ENCODE peak calls at places on chromosomes 6 and 20, in seven cellular contexts. One of them, this sample, is unnamed.
A peak's percentile ranks its signal among the peaks of the same experiment; 100 is the strongest.

GRCh38 chr6:2877057-2877882 is 25.8 kb downstream of the SERPINB9 start:
- DNase-seq in GM12878: no peak
- DNase-seq in fibroblast of lung: peak; percentile 67
- DNase-seq in psoas muscle: no peak
- DNase-seq in prostate gland: no peak
- DNase-seq in mesenchymal stem cell: peak; percentile 76
- DNase-seq in neuronal stem cell: no peak
- DNase-seq in this sample: no peak

GRCh38 chr6:64054870-64055269 is 419.3 kb downstream of the PHF3 start:
- DNase-seq in GM12878: no peak
- DNase-seq in mesenchymal stem cell: peak; percentile 32
- DNase-seq in neuronal stem cell: no peak
- DNase-seq in psoas muscle: no peak
- DNase-seq in prostate gland: no peak
- DNase-seq in fibroblast of lung: no peak
- DNase-seq in this sample: no peak

GRCh38 chr6:113821445-113821844 is 35.7 kb upstream of the MARCKS start:
- DNase-seq in prostate gland: no peak
- DNase-seq in neuronal stem cell: no peak
- DNase-seq in GM12878: no peak
- DNase-seq in mesenchymal stem cell: no peak
- DNase-seq in fibroblast of lung: no peak
- DNase-seq in psoas muscle: no peak
- DNase-seq in this sample: no peak

GRCh38 chr6:6543181-6543879 is 45.2 kb upstream of the LY86 start:
- DNase-seq in prostate gland: no peak
- DNase-seq in fibroblast of lung: no peak
- DNase-seq in mesenchymal stem cell: no peak
- DNase-seq in neuronal stem cell: no peak
- DNase-seq in GM12878: peak; percentile 79
- DNase-seq in psoas muscle: no peak
- DNase-seq in this sample: peak; percentile 40

GRCh38 chr6:135196739-135197510 is 15.8 kb downstream of the MYB start:
- DNase-seq in GM12878: no peak
- DNase-seq in neuronal stem cell: no peak
- DNase-seq in prostate gland: no peak
- DNase-seq in mesenchymal stem cell: no peak
- DNase-seq in fibroblast of lung: no peak
- DNase-seq in psoas muscle: no peak
- DNase-seq in this sample: no peak

GRCh38 chr6:79399499-79399898 is 137.7 kb downstream of the LCA5 start:
- DNase-seq in fibroblast of lung: no peak
- DNase-seq in neuronal stem cell: no peak
- DNase-seq in psoas muscle: no peak
- DNase-seq in mesenchymal stem cell: no peak
- DNase-seq in prostate gland: no peak
- DNase-seq in GM12878: no peak
- DNase-seq in this sample: no peak

GRCh38 chr20:53869466-53870258 is 200.7 kb downstream of the BCAS1 start:
- DNase-seq in fibroblast of lung: peak; percentile 82
- DNase-seq in psoas muscle: peak; percentile 31
- DNase-seq in prostate gland: peak; percentile 87
- DNase-seq in neuronal stem cell: peak; percentile 50
- DNase-seq in GM12878: peak; percentile 91
- DNase-seq in mesenchymal stem cell: peak; percentile 78
- DNase-seq in this sample: peak; percentile 5

GRCh38 chr20:47751449-47751848 is 33.8 kb downstream of the SULF2 start:
- DNase-seq in psoas muscle: no peak
- DNase-seq in prostate gland: no peak
- DNase-seq in neuronal stem cell: no peak
- DNase-seq in fibroblast of lung: no peak
- DNase-seq in GM12878: no peak
- DNase-seq in mesenchymal stem cell: no peak
- DNase-seq in this sample: no peak

GRCh38 chr6:109001554-109001953 is 93.1 kb downstream of the SESN1 start:
- DNase-seq in prostate gland: no peak
- DNase-seq in neuronal stem cell: no peak
- DNase-seq in psoas muscle: no peak
- DNase-seq in mesenchymal stem cell: no peak
- DNase-seq in fibroblast of lung: no peak
- DNase-seq in GM12878: no peak
- DNase-seq in this sample: no peak

GRCh38 chr6:57313711-57314471 is 3.5 kb upstream of the PRIM2 start:
- DNase-seq in mesenchymal stem cell: peak; percentile 94
- DNase-seq in GM12878: no peak
- DNase-seq in prostate gland: peak; percentile 50
- DNase-seq in psoas muscle: no peak
- DNase-seq in fibroblast of lung: peak; percentile 95
- DNase-seq in neuronal stem cell: no peak
- DNase-seq in this sample: no peak

GRCh38 chr20:36491901-36492617 is 49.3 kb upstream of the MYL9 start:
- DNase-seq in psoas muscle: no peak
- DNase-seq in fibroblast of lung: no peak
- DNase-seq in prostate gland: peak; percentile 37
- DNase-seq in mesenchymal stem cell: no peak
- DNase-seq in GM12878: no peak
- DNase-seq in neuronal stem cell: no peak
- DNase-seq in this sample: no peak

GRCh38 chr20:39009348-39009747 is 47.2 kb downstream of the DHX35 start:
- DNase-seq in prostate gland: no peak
- DNase-seq in psoas muscle: no peak
- DNase-seq in neuronal stem cell: no peak
- DNase-seq in GM12878: no peak
- DNase-seq in fibroblast of lung: no peak
- DNase-seq in mesenchymal stem cell: no peak
- DNase-seq in this sample: no peak
- H3K27ac ChIP-seq in prostate gland: no peak overlapping the region
- H3K27ac ChIP-seq in psoas muscle: no peak overlapping the region
- H3K27ac ChIP-seq in neuronal stem cell: no peak overlapping the region
- H3K27ac ChIP-seq in GM12878: no peak overlapping the region
- H3K27ac ChIP-seq in fibroblast of lung: no peak overlapping the region
- H3K27ac ChIP-seq in mesenchymal stem cell: no peak overlapping the region
- H3K27ac ChIP-seq in this sample: no peak overlapping the region

GRCh38 chr6:143936986-143937765 is 70.9 kb downstream of the PLAGL1 start:
- DNase-seq in mesenchymal stem cell: no peak
- DNase-seq in psoas muscle: no peak
- DNase-seq in GM12878: no peak
- DNase-seq in fibroblast of lung: no peak
- DNase-seq in prostate gland: no peak
- DNase-seq in neuronal stem cell: no peak
- DNase-seq in this sample: no peak

GRCh38 chr6:143940011-143940597 is 68.0 kb downstream of the PLAGL1 start:
- DNase-seq in GM12878: peak; percentile 30
- DNase-seq in prostate gland: no peak
- DNase-seq in neuronal stem cell: no peak
- DNase-seq in mesenchymal stem cell: peak; percentile 43
- DNase-seq in fibroblast of lung: peak; percentile 53
- DNase-seq in psoas muscle: no peak
- DNase-seq in this sample: no peak

GRCh38 chr6:143936347-143936746 is 71.7 kb downstream of the PLAGL1 start:
- DNase-seq in mesenchymal stem cell: no peak
- DNase-seq in neuronal stem cell: no peak
- DNase-seq in psoas muscle: no peak
- DNase-seq in prostate gland: no peak
- DNase-seq in fibroblast of lung: no peak
- DNase-seq in GM12878: no peak
- DNase-seq in this sample: no peak

GRCh38 chr6:143941852-143942627 is 66.0 kb downstream of the PLAGL1 start:
- DNase-seq in mesenchymal stem cell: peak; percentile 62
- DNase-seq in prostate gland: peak; percentile 14
- DNase-seq in psoas muscle: peak; percentile 26
- DNase-seq in fibroblast of lung: peak; percentile 71
- DNase-seq in GM12878: no peak
- DNase-seq in neuronal stem cell: peak; percentile 68
- DNase-seq in this sample: no peak

GRCh38 chr6:143939364-143939763 is 68.7 kb downstream of the PLAGL1 start:
- DNase-seq in fibroblast of lung: no peak
- DNase-seq in mesenchymal stem cell: no peak
- DNase-seq in neuronal stem cell: no peak
- DNase-seq in psoas muscle: no peak
- DNase-seq in prostate gland: no peak
- DNase-seq in GM12878: no peak
- DNase-seq in this sample: no peak
- H3K27ac ChIP-seq in fibroblast of lung: no peak overlapping the region
- H3K27ac ChIP-seq in mesenchymal stem cell: no peak overlapping the region
- H3K27ac ChIP-seq in neuronal stem cell: no peak overlapping the region
- H3K27ac ChIP-seq in psoas muscle: no peak overlapping the region
- H3K27ac ChIP-seq in prostate gland: no peak overlapping the region
- H3K27ac ChIP-seq in GM12878: no peak overlapping the region
- H3K27ac ChIP-seq in this sample: no peak overlapping the region

GRCh38 chr6:46279874-46280273 is 109.1 kb upstream of the ENPP5 start:
- DNase-seq in mesenchymal stem cell: no peak
- DNase-seq in neuronal stem cell: no peak
- DNase-seq in psoas muscle: no peak
- DNase-seq in fibroblast of lung: no peak
- DNase-seq in prostate gland: no peak
- DNase-seq in GM12878: no peak
- DNase-seq in this sample: no peak

GRCh38 chr6:46273911-46274310 is 103.1 kb upstream of the ENPP5 start:
- DNase-seq in fibroblast of lung: no peak
- DNase-seq in GM12878: no peak
- DNase-seq in prostate gland: no peak
- DNase-seq in mesenchymal stem cell: no peak
- DNase-seq in psoas muscle: no peak
- DNase-seq in neuronal stem cell: no peak
- DNase-seq in this sample: no peak

GRCh38 chr6:46281110-46281509 is 110.3 kb upstream of the ENPP5 start:
- DNase-seq in neuronal stem cell: no peak
- DNase-seq in psoas muscle: no peak
- DNase-seq in prostate gland: no peak
- DNase-seq in fibroblast of lung: no peak
- DNase-seq in GM12878: no peak
- DNase-seq in mesenchymal stem cell: no peak
- DNase-seq in this sample: no peak

GRCh38 chr6:46274502-46274901 is 103.7 kb upstream of the ENPP5 start:
- DNase-seq in mesenchymal stem cell: no peak
- DNase-seq in fibroblast of lung: no peak
- DNase-seq in prostate gland: no peak
- DNase-seq in GM12878: no peak
- DNase-seq in psoas muscle: no peak
- DNase-seq in neuronal stem cell: no peak
- DNase-seq in this sample: no peak

GRCh38 chr6:46276571-46277142 is 105.9 kb upstream of the ENPP5 start:
- DNase-seq in GM12878: no peak
- DNase-seq in fibroblast of lung: no peak
- DNase-seq in prostate gland: no peak
- DNase-seq in psoas muscle: no peak
- DNase-seq in mesenchymal stem cell: no peak
- DNase-seq in neuronal stem cell: no peak
- DNase-seq in this sample: no peak
- H3K27ac ChIP-seq in GM12878: no peak overlapping the region
- H3K27ac ChIP-seq in fibroblast of lung: no peak overlapping the region
- H3K27ac ChIP-seq in prostate gland: no peak overlapping the region
- H3K27ac ChIP-seq in psoas muscle: no peak overlapping the region
- H3K27ac ChIP-seq in mesenchymal stem cell: no peak overlapping the region
- H3K27ac ChIP-seq in neuronal stem cell: no peak overlapping the region
- H3K27ac ChIP-seq in this sample: peak overlapping the region; percentile 75

DNA sequence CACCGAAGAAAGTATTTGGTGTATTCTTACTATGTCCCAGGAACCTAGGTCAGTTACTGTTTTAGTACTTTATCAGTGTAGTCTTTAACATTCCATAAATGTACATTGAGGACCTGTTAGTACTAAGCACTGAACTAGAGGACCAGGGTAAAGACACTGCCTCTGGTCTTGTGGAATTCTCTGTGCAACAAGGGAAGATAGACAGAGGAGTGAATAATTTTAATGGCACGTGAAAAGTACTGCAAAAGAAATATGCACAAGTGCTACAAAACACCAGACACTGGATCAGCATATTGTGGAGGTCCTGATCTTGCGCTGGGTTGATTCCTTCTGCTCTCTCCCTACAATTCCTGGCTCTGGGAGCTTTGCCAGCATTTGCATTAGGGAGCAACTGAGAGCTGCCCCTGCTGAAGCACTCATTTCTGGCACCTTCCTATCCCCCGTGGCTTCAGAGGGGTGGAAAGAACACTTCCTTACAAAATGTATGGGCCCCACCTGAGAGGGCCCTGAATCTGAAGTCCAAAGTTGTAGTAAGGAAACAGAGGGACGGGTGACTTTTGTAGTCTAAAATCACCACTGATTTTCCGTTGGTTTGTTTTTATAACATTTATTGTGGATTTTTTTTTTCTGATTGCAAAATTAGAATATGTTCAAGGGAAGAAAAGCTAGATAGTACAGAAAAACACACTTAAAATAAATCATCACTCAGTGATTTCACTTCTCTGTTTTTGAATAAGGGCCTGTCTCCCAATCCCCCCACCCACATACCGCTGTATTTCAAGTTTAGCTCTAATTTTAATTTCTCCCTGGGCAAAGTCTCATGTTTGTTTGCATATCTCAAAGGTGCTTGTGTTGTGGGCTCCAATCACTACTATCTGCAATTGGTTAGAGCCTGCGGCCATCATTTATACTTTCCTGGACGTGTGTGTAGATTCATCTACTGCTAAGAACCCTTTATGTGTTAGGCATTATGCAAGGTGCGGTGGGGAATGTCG is 4.9 kb downstream of the PKIG start:
- DNase-seq in neuronal stem cell: no peak
- DNase-seq in fibroblast of lung: peak; percentile 37
- DNase-seq in prostate gland: no peak
- DNase-seq in mesenchymal stem cell: peak; percentile 15
- DNase-seq in psoas muscle: no peak
- DNase-seq in GM12878: no peak
- DNase-seq in this sample: no peak
- H3K27ac ChIP-seq in neuronal stem cell: no peak overlapping the region
- H3K27ac ChIP-seq in fibroblast of lung: no peak overlapping the region
- H3K27ac ChIP-seq in prostate gland: no peak overlapping the region
- H3K27ac ChIP-seq in mesenchymal stem cell: no peak overlapping the region
- H3K27ac ChIP-seq in psoas muscle: peak overlapping the region; percentile 33
- H3K27ac ChIP-seq in GM12878: peak overlapping the region; percentile 77
- H3K27ac ChIP-seq in this sample: no peak overlapping the region

GRCh38 chr6:68677119-68677518 is 42.0 kb downstream of the ADGRB3 start:
- DNase-seq in neuronal stem cell: no peak
- DNase-seq in GM12878: no peak
- DNase-seq in psoas muscle: no peak
- DNase-seq in prostate gland: no peak
- DNase-seq in mesenchymal stem cell: no peak
- DNase-seq in fibroblast of lung: peak; percentile 17
- DNase-seq in this sample: no peak
- H3K27ac ChIP-seq in neuronal stem cell: no peak overlapping the region
- H3K27ac ChIP-seq in GM12878: no peak overlapping the region
- H3K27ac ChIP-seq in psoas muscle: no peak overlapping the region
- H3K27ac ChIP-seq in prostate gland: no peak overlapping the region
- H3K27ac ChIP-seq in mesenchymal stem cell: no peak overlapping the region
- H3K27ac ChIP-seq in fibroblast of lung: no peak overlapping the region
- H3K27ac ChIP-seq in this sample: no peak overlapping the region

GRCh38 chr6:157760589-157761330 is 62.3 kb upstream of the SNX9 start:
- DNase-seq in prostate gland: no peak
- DNase-seq in mesenchymal stem cell: peak; percentile 77
- DNase-seq in fibroblast of lung: peak; percentile 82
- DNase-seq in psoas muscle: no peak
- DNase-seq in GM12878: no peak
- DNase-seq in neuronal stem cell: no peak
- DNase-seq in this sample: no peak
- H3K27ac ChIP-seq in prostate gland: peak overlapping the region; percentile 41
- H3K27ac ChIP-seq in mesenchymal stem cell: peak overlapping the region; percentile 69
- H3K27ac ChIP-seq in fibroblast of lung: peak overlapping the region; percentile 58
- H3K27ac ChIP-seq in psoas muscle: no peak overlapping the region
- H3K27ac ChIP-seq in GM12878: peak overlapping the region; percentile 14
- H3K27ac ChIP-seq in neuronal stem cell: no peak overlapping the region
- H3K27ac ChIP-seq in this sample: no peak overlapping the region

This sample was measured in substantia nigra.